ENCODE peak calls at places on chromosomes 4 and X, in four cellular contexts. C is CD8-positive, alpha-beta T cell; E is OCI-M1; W is H9. M is an unnamed sample.

GRCh38 chr4:140049924-140050681 is 103.9 kb downstream of the MAML3 start:
- DNase-seq in C (no peak), E (peak), W (peak), M (no peak)

GRCh38 chr4:8192748-8193738 is 6.0 kb upstream of the SH3TC1 start:
- DNase-seq in C (peak), E (peak), W (no peak), M (no peak)

GRCh38 chrX:155148724-155149537 is 67.3 kb upstream of the VBP1 start:
- DNase-seq in C (peak), E (peak), W (no peak), M (no peak)

GRCh38 chr4:9867746-9868425 is 86.5 kb downstream of the DRD5 start:
- DNase-seq in C (no peak), E (no peak), W (no peak), M (no peak)

GRCh38 chr4:109658871-109659410 is 44.3 kb downstream of the CASP6 start:
- DNase-seq in C (peak), E (no peak), W (no peak), M (no peak)

GRCh38 chrX:31112226-31112999 is 40.6 kb upstream of the FTHL17 start:
- DNase-seq in C (no peak), E (no peak), W (no peak), M (no peak)

GRCh38 chr4:165720411-165721082 is 152.5 kb upstream of the TLL1 start:
- DNase-seq in C (no peak), E (no peak), W (no peak), M (no peak)

GRCh38 chr4:3241905-3242304 is 7.1 kb upstream of the MSANTD1 start:
- DNase-seq in C (no peak), E (peak), W (no peak), M (no peak)

GRCh38 chr4:128286474-128287158 is 997 bp downstream of the PGRMC2 start:
- DNase-seq in C (peak), E (peak), W (no peak), M (no peak)

GRCh38 chr4:101019941-101020401 is 327.4 kb downstream of the PPP3CA start:
- DNase-seq in C (no peak), E (no peak), W (no peak), M (no peak)

GRCh38 chr4:2793578-2793919 is 664 bp downstream of the SH3BP2 start:
- DNase-seq in C (peak), E (peak), W (peak), M (no peak)

GRCh38 chrX:153769158-153769864 is 5.3 kb downstream of the PLXNB3 start:
- DNase-seq in C (peak), E (no peak), W (peak), M (peak)

GRCh38 chr4:138090145-138090917 is 151.8 kb downstream of the SLC7A11 start:
- DNase-seq in C (no peak), E (peak), W (peak), M (peak)

GRCh38 chrX:123961268-123962005 is at the start of gene STAG2:
- DNase-seq in C (peak), E (peak), W (peak), M (peak)

GRCh38 chrX:150348365-150348764 is 14.8 kb upstream of the MAMLD1 start:
- DNase-seq in C (no peak), E (no peak), W (peak), M (no peak)

GRCh38 chr4:81498046-81498445 is 26.3 kb upstream of the RASGEF1B start:
- DNase-seq in C (no peak), E (no peak), W (no peak), M (no peak)

GRCh38 chrX:123884809-123885408 is 25.1 kb downstream of the XIAP start:
- DNase-seq in C (peak), E (peak), W (no peak), M (no peak)

GRCh38 chr4:119977135-119977534 is 89.5 kb downstream of the MAD2L1 start:
- DNase-seq in C (no peak), E (no peak), W (no peak), M (no peak)

GRCh38 chr4:184782731-184783472 is 42.9 kb downstream of the ACSL1 start:
- DNase-seq in C (no peak), E (no peak), W (no peak), M (no peak)

GRCh38 chr4:23582671-23583070 is 307.2 kb downstream of the PPARGC1A start:
- DNase-seq in C (no peak), E (no peak), W (no peak), M (no peak)

GRCh38 chr4:165610679-165611551 is 232.1 kb downstream of the CPE start:
- DNase-seq in C (no peak), E (peak), W (no peak), M (no peak)

GRCh38 chr4:34891892-34892291 is 1352.4 kb downstream of the ARAP2 start:
- DNase-seq in C (no peak), E (no peak), W (no peak), M (no peak)

GRCh38 chr4:37982736-37983135 is 22.5 kb downstream of the PTTG2 start:
- DNase-seq in C (no peak), E (no peak), W (no peak), M (no peak)

GRCh38 chr4:181261279-181261678 is 981.9 kb upstream of the TENM3 start:
- DNase-seq in C (no peak), E (peak), W (no peak), M (no peak)

GRCh38 chr4:5510506-5510905 is 197.9 kb downstream of the EVC2 start:
- DNase-seq in C (no peak), E (no peak), W (no peak), M (no peak)

GRCh38 chr4:16231570-16232252 is 5.4 kb upstream of the TAPT1 start:
- DNase-seq in C (no peak), E (peak), W (no peak), M (no peak)